ENCODE peak calls at places on chromosome 11, in seven cellular contexts. B is fibroblast of pulmonary artery; D is A549; I is CD4-positive, alpha-beta T cell; L is omental fat pad; R is gastrocnemius medialis; Q is nephron progenitor cell. C is an unnamed sample.
A peak's percentile ranks its signal among the peaks of the same experiment; 100 is the strongest.

GRCh38 chr11:74321487-74322188 is 10.2 kb upstream of the P4HA3 start:
- DNase-seq in B (peak; percentile 73), D (no peak), I (no peak), L (no peak), R (no peak), Q (peak; percentile 18), C (no peak)

GRCh38 chr11:113114452-113115027 is 153.3 kb downstream of the NCAM1 start:
- DNase-seq in B (peak; percentile 68), D (no peak), I (no peak), L (no peak), R (peak; percentile 48), Q (peak; percentile 51), C (peak; percentile 21)

GRCh38 chr11:60314607-60315321 is 12.3 kb upstream of the MS4A6E start:
- DNase-seq in B (no peak), D (no peak), I (no peak), L (no peak), R (no peak), Q (no peak), C (no peak)

GRCh38 chr11:28938091-28938490 is 829.9 kb downstream of the METTL15 start:
- DNase-seq in B (no peak), D (no peak), I (no peak), L (no peak), R (no peak), Q (no peak), C (no peak)

GRCh38 chr11:47437746-47438418 is 11.1 kb downstream of the RAPSN start:
- DNase-seq in B (no peak), D (no peak), I (no peak), L (no peak), R (peak; percentile 68), Q (no peak), C (no peak)

GRCh38 chr11:1879342-1879940 is 12.3 kb downstream of the PRR33 start:
- DNase-seq in B (no peak), D (no peak), I (no peak), L (no peak), R (no peak), Q (no peak), C (peak; percentile 14)

GRCh38 chr11:104764718-104765045 is 133.6 kb downstream of the CASP12 start:
- DNase-seq in B (no peak), D (no peak), I (no peak), L (no peak), R (no peak), Q (no peak), C (no peak)

GRCh38 chr11:7573558-7574296 is 59.9 kb downstream of the PPFIBP2 start:
- DNase-seq in B (no peak), D (no peak), I (no peak), L (no peak), R (no peak), Q (peak; percentile 26), C (no peak)

GRCh38 chr11:34044664-34045485 is 6.7 kb upstream of the CAPRIN1 start:
- DNase-seq in B (peak; percentile 72), D (peak; percentile 51), I (no peak), L (no peak), R (no peak), Q (no peak), C (no peak)

GRCh38 chr11:61762798-61763197 is 10.4 kb downstream of the MYRF start:
- DNase-seq in B (no peak), D (no peak), I (no peak), L (no peak), R (no peak), Q (no peak), C (no peak)

GRCh38 chr11:84655729-84656128 is 971.4 kb downstream of the DLG2 start:
- DNase-seq in B (no peak), D (no peak), I (no peak), L (no peak), R (no peak), Q (no peak), C (no peak)

GRCh38 chr11:113670149-113670829 is 35.8 kb downstream of the TMPRSS5 start:
- DNase-seq in B (no peak), D (no peak), I (no peak), L (no peak), R (no peak), Q (no peak), C (no peak)

GRCh38 chr11:17572359-17572690 is 25.3 kb downstream of the OTOG start:
- DNase-seq in B (no peak), D (no peak), I (no peak), L (no peak), R (no peak), Q (no peak), C (no peak)

GRCh38 chr11:130300567-130300966 is 14.2 kb downstream of the ZBTB44 start:
- DNase-seq in B (no peak), D (no peak), I (no peak), L (no peak), R (no peak), Q (no peak), C (no peak)

GRCh38 chr11:2518112-2518982 is 73.5 kb downstream of the KCNQ1 start:
- DNase-seq in B (no peak), D (no peak), I (no peak), L (peak; percentile 9), R (peak; percentile 2), Q (no peak), C (peak; percentile 11)

GRCh38 chr11:125132071-125132470 is 20.6 kb upstream of the TMEM218 start:
- DNase-seq in B (peak; percentile 51), D (no peak), I (no peak), L (no peak), R (no peak), Q (no peak), C (no peak)

GRCh38 chr11:61022311-61023085 is 51.0 kb downstream of the CD6 start:
- DNase-seq in B (no peak), D (no peak), I (no peak), L (no peak), R (no peak), Q (no peak), C (no peak)

GRCh38 chr11:115612331-115612730 is 108.1 kb upstream of the CADM1 start:
- DNase-seq in B (no peak), D (no peak), I (no peak), L (no peak), R (no peak), Q (no peak), C (no peak)

GRCh38 chr11:65900125-65900898 is at the start of gene FOSL1:
- DNase-seq in B (peak; percentile 95), D (peak; percentile 91), I (peak; percentile 87), L (peak; percentile 86), R (peak; percentile 83), Q (peak; percentile 74), C (peak; percentile 91)

GRCh38 chr11:75577198-75577597 is 15.1 kb downstream of the SERPINH1 start:
- DNase-seq in B (no peak), D (peak; percentile 61), I (peak; percentile 58), L (no peak), R (no peak), Q (peak; percentile 71), C (peak; percentile 46)

GRCh38 chr11:27210509-27210908 is 152.5 kb downstream of the CCDC34 start:
- DNase-seq in B (no peak), D (no peak), I (no peak), L (no peak), R (no peak), Q (no peak), C (no peak)

GRCh38 chr11:27212248-27212780 is 150.7 kb downstream of the CCDC34 start:
- DNase-seq in B (no peak), D (no peak), I (no peak), L (no peak), R (no peak), Q (no peak), C (no peak)

GRCh38 chr11:27213232-27213660 is 149.8 kb downstream of the CCDC34 start:
- DNase-seq in B (peak; percentile 80), D (no peak), I (no peak), L (no peak), R (no peak), Q (no peak), C (no peak)

GRCh38 chr11:27209562-27210005 is 153.4 kb downstream of the CCDC34 start:
- DNase-seq in B (peak; percentile 92), D (peak; percentile 85), I (no peak), L (no peak), R (no peak), Q (no peak), C (no peak)

GRCh38 chr11:27211370-27212127 is 151.5 kb downstream of the CCDC34 start:
- DNase-seq in B (no peak), D (no peak), I (no peak), L (no peak), R (no peak), Q (no peak), C (no peak)
- TF ChIP-seq CTCF in B (peak; percentile 48), D (peak; percentile 43), I (no peak), L (no peak), R (no peak), Q (peak; percentile 29), C (no peak)

GRCh38 chr11:20671856-20672546 is 2.6 kb downstream of the NELL1 start:
- DNase-seq in B (peak; percentile 3), D (peak; percentile 31), I (no peak), L (no peak), R (no peak), Q (no peak), C (no peak)

GRCh38 chr11:20670932-20671403 is 1.6 kb downstream of the NELL1 start:
- DNase-seq in B (no peak), D (no peak), I (no peak), L (no peak), R (no peak), Q (peak; percentile 10), C (no peak)

GRCh38 chr11:20668844-20669832 is at the start of gene NELL1:
- DNase-seq in B (no peak), D (no peak), I (no peak), L (no peak), R (no peak), Q (peak; percentile 65), C (no peak)

GRCh38 chr11:20669833-20670684 is 673 bp downstream of the NELL1 start:
- DNase-seq in B (no peak), D (no peak), I (no peak), L (no peak), R (no peak), Q (peak; percentile 55), C (no peak)

GRCh38 chr11:20672575-20672974 is 3.2 kb downstream of the NELL1 start:
- DNase-seq in B (peak; percentile 10), D (no peak), I (no peak), L (no peak), R (no peak), Q (no peak), C (no peak)
- TF ChIP-seq CTCF in B (peak; percentile 34), D (peak; percentile 29), I (no peak), L (no peak), R (no peak), Q (peak; percentile 40), C (no peak)

GRCh38 chr11:38191101-38191500 is 1593.1 kb upstream of the RAG2 start:
- DNase-seq in B (no peak), D (no peak), I (no peak), L (no peak), R (no peak), Q (no peak), C (no peak)
- TF ChIP-seq CTCF in B (no peak), D (no peak), I (no peak), L (no peak), R (no peak), Q (no peak), C (no peak)

DNA sequence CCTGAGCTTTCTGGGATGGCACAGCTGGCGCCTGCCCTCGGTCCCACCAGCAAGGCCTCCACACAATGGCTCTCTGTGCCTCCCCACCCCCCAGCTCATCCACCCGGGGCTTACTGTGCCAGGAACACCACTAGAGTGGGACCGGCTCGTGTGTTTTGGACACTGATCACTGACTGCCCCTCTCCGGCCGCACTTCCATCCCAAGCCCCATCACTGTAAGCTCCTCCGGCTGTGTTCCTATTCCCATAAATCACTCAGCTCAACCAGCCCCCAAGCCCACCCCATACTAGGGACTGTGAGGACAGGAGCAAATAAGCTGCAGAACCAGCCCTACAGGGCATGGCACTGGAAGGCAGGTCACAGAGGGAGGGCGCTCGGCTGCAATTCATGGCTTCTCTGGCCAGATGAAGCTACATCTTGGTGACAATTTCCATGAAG is 7.3 kb downstream of the APBB1 start:
- DNase-seq in B (no peak), D (no peak), I (no peak), L (no peak), R (no peak), Q (no peak), C (no peak)
- TF ChIP-seq CTCF in B (no peak), D (no peak), I (no peak), L (no peak), R (no peak), Q (no peak), C (no peak)

C was measured in natural killer cell.